ENCODE peak calls at places on chromosomes 4 and X, in four cellular contexts. One of them, this sample, is unnamed.

GRCh38 chrX:153864561-153865320 is 21.2 kb downstream of the L1CAM start:
- DNase-seq in cardiac muscle cell: no peak
- DNase-seq in PC-9: no peak
- DNase-seq in transverse colon: no peak
- DNase-seq in this sample: no peak

GRCh38 chr4:140136509-140136908 is 17.5 kb downstream of the MAML3 start:
- DNase-seq in cardiac muscle cell: peak; percentile 14
- DNase-seq in PC-9: no peak
- DNase-seq in transverse colon: no peak
- DNase-seq in this sample: no peak

GRCh38 chr4:41212221-41213203 is 1.8 kb downstream of the APBB2 start:
- DNase-seq in transverse colon: peak; percentile 56
- DNase-seq in PC-9: peak; percentile 51
- DNase-seq in cardiac muscle cell: peak; percentile 85
- DNase-seq in this sample: peak; percentile 70

GRCh38 chr4:2363951-2364653 is 54.3 kb downstream of the ZFYVE28 start:
- DNase-seq in transverse colon: no peak
- DNase-seq in PC-9: no peak
- DNase-seq in cardiac muscle cell: no peak
- DNase-seq in this sample: no peak

GRCh38 chrX:56800307-56800706 is 71.3 kb downstream of the NBDY start:
- DNase-seq in cardiac muscle cell: no peak
- DNase-seq in PC-9: no peak
- DNase-seq in transverse colon: peak; percentile 3
- DNase-seq in this sample: no peak

GRCh38 chr4:19130836-19131235 is 1109.3 kb upstream of the LCORL start:
- DNase-seq in cardiac muscle cell: peak; percentile 7
- DNase-seq in PC-9: no peak
- DNase-seq in transverse colon: no peak
- DNase-seq in this sample: no peak

GRCh38 chr4:23855912-23856605 is 33.8 kb downstream of the PPARGC1A start:
- DNase-seq in PC-9: no peak
- DNase-seq in cardiac muscle cell: peak; percentile 26
- DNase-seq in transverse colon: no peak
- DNase-seq in this sample: no peak

GRCh38 chr4:20652226-20652836 is 47.9 kb upstream of the PACRGL start:
- DNase-seq in cardiac muscle cell: no peak
- DNase-seq in PC-9: no peak
- DNase-seq in transverse colon: no peak
- DNase-seq in this sample: no peak

GRCh38 chr4:137367608-137368007 is 164.7 kb downstream of the PCDH18 start:
- DNase-seq in cardiac muscle cell: peak; percentile 78
- DNase-seq in PC-9: no peak
- DNase-seq in transverse colon: no peak
- DNase-seq in this sample: no peak

GRCh38 chr4:74370912-74371311 is 6.0 kb downstream of the EREG start:
- DNase-seq in PC-9: no peak
- DNase-seq in cardiac muscle cell: peak; percentile 81
- DNase-seq in transverse colon: peak; percentile 42
- DNase-seq in this sample: peak; percentile 69

DNA sequence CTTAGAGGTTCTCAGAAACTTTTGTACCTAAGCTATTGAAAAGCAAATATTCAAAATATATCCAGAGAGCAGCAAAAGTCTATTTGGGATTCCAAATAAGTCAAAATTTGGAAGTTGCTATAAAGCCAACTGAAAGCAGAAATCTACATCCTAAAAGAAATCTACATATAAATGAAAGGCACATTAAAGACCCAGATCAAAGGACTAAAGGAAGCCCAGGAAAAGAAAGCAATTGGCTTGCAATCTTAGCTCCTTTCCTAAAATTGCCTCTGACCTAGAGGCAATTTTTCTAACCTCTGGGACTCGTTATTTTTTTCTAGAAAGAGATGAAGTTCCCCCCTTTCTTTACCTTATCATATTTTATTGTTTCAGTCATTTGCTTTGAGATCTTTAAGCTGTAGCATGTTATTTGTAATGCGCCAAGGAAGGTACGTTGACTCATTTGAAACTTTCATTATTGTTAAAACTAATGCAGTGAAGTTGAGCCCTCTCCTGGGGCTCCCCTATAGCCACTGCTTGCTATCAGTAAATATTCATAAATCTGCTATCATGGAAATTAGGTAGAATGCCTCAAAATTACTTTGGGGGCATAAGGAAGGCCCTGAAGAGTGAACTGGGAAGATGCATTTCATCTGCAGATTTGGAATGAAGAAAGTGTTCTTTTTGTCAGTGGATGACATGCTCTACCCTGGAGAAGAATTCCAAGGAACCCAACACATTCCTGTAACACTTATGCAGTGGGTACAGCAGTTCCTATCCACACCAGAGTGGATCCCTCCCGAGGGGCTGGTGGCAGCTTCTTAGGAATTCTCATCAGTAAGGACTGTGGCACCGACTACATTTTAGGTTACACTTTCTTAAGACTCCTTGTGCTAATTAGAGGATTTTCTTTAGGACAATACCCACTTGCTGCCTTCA is 177.8 kb upstream of the IGFBP7 start:
- DNase-seq in PC-9: no peak
- DNase-seq in cardiac muscle cell: no peak
- DNase-seq in transverse colon: no peak
- DNase-seq in this sample: no peak
- H3K27ac ChIP-seq in PC-9: no peak overlapping the region
- H3K27ac ChIP-seq in cardiac muscle cell: no peak overlapping the region
- H3K27ac ChIP-seq in transverse colon: no peak overlapping the region
- H3K27ac ChIP-seq in this sample: no peak overlapping the region

GRCh38 chrX:1134976-1135375 is 77.5 kb downstream of the CRLF2 start:
- DNase-seq in PC-9: no peak
- DNase-seq in transverse colon: no peak
- DNase-seq in cardiac muscle cell: no peak
- DNase-seq in this sample: no peak

GRCh38 chrX:1140236-1140681 is 72.2 kb downstream of the CRLF2 start:
- DNase-seq in cardiac muscle cell: no peak
- DNase-seq in transverse colon: no peak
- DNase-seq in PC-9: no peak
- DNase-seq in this sample: no peak

GRCh38 chrX:1139101-1139500 is 73.3 kb downstream of the CRLF2 start:
- DNase-seq in cardiac muscle cell: no peak
- DNase-seq in PC-9: no peak
- DNase-seq in transverse colon: no peak
- DNase-seq in this sample: no peak

GRCh38 chrX:1137531-1137930 is 74.9 kb downstream of the CRLF2 start:
- DNase-seq in transverse colon: no peak
- DNase-seq in PC-9: no peak
- DNase-seq in cardiac muscle cell: no peak
- DNase-seq in this sample: no peak

GRCh38 chrX:1138476-1138875 is 74.0 kb downstream of the CRLF2 start:
- DNase-seq in transverse colon: no peak
- DNase-seq in cardiac muscle cell: no peak
- DNase-seq in PC-9: no peak
- DNase-seq in this sample: no peak
- H3K27me3 ChIP-seq in transverse colon: no peaks in the 10 kb centered on the region
- H3K27me3 ChIP-seq in cardiac muscle cell: no peaks in the 10 kb centered on the region
- H3K27me3 ChIP-seq in PC-9: peaks cover 61% of the 10 kb centered on the region
- H3K27me3 ChIP-seq in this sample: no peaks in the 10 kb centered on the region

DNA sequence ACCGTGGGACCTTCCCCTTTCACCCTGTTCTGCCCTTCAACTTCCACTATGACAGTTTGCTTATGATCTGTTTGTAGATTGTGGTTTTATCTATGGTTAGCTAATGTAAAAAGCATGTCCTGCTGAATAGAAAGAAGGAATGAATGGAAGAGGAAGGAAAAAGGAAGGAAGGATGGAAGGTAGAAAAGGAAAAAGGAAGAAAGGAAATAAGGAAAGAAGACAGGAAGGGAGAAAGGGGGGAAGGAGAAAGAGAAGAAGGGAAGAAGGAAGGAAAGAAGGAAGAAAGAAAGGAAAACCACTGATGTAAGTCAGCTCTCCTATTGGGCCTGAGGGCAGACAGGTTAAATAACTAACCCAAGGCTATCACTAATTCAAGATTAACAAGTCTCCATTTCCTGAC is 319.1 kb upstream of the KLF3 start:
- DNase-seq in transverse colon: no peak
- DNase-seq in cardiac muscle cell: no peak
- DNase-seq in PC-9: no peak
- DNase-seq in this sample: no peak
- H3K27ac ChIP-seq in transverse colon: no peak overlapping the region
- H3K27ac ChIP-seq in cardiac muscle cell: no peak overlapping the region
- H3K27ac ChIP-seq in PC-9: no peak overlapping the region
- H3K27ac ChIP-seq in this sample: no peak overlapping the region

GRCh38 chr4:7498406-7499200 is 63.9 kb upstream of the PSAPL1 start:
- DNase-seq in cardiac muscle cell: no peak
- DNase-seq in transverse colon: no peak
- DNase-seq in PC-9: no peak
- DNase-seq in this sample: no peak
- H3K27me3 ChIP-seq in cardiac muscle cell: no peaks in the 10 kb centered on the region
- H3K27me3 ChIP-seq in transverse colon: no peaks in the 10 kb centered on the region
- H3K27me3 ChIP-seq in PC-9: no peaks in the 10 kb centered on the region
- H3K27me3 ChIP-seq in this sample: no peaks in the 10 kb centered on the region

GRCh38 chr4:77619408-77619807 is 13.8 kb downstream of the CXCL13 start:
- DNase-seq in cardiac muscle cell: peak; percentile 21
- DNase-seq in transverse colon: no peak
- DNase-seq in PC-9: peak; percentile 10
- DNase-seq in this sample: no peak
- H3K27ac ChIP-seq in cardiac muscle cell: no peak overlapping the region
- H3K27ac ChIP-seq in transverse colon: no peak overlapping the region
- H3K27ac ChIP-seq in PC-9: no peak overlapping the region
- H3K27ac ChIP-seq in this sample: no peak overlapping the region

DNA sequence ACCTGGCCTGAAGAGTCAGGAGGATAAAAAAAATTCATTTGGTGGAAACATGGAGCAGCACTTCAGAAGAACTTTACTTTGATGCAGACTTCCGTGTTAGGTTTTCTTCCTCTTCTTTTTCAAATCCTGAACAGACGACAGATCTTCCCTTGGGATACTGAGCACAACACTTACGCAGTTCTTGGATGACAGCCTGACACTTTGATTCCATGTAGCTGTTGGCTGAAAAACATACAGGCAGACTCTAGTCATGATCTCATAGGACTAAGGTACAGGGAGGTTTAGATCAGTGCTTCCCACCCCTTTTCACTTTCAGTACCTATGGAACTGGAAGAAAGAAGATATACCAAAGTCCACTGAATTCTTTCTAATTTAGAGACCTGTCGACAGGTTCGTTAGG is 9.2 kb downstream of the CMC4 start:
- DNase-seq in transverse colon: no peak
- DNase-seq in cardiac muscle cell: no peak
- DNase-seq in PC-9: no peak
- DNase-seq in this sample: no peak
- H3K27me3 ChIP-seq in transverse colon: no peaks in the 10 kb centered on the region
- H3K27me3 ChIP-seq in cardiac muscle cell: no peaks in the 10 kb centered on the region
- H3K27me3 ChIP-seq in PC-9: no peaks in the 10 kb centered on the region
- H3K27me3 ChIP-seq in this sample: no peaks in the 10 kb centered on the region

GRCh38 chrX:119040432-119040831 is 32.4 kb upstream of the CT47C1 start:
- DNase-seq in cardiac muscle cell: no peak
- DNase-seq in transverse colon: no peak
- DNase-seq in PC-9: no peak
- DNase-seq in this sample: no peak

GRCh38 chrX:119036369-119037029 is 36.3 kb upstream of the CT47C1 start:
- DNase-seq in PC-9: peak; percentile 49
- DNase-seq in cardiac muscle cell: no peak
- DNase-seq in transverse colon: no peak
- DNase-seq in this sample: no peak

GRCh38 chrX:119042996-119043395 is 29.8 kb upstream of the CT47C1 start:
- DNase-seq in cardiac muscle cell: no peak
- DNase-seq in PC-9: no peak
- DNase-seq in transverse colon: peak; percentile 9
- DNase-seq in this sample: peak; percentile 75

GRCh38 chrX:119042040-119042439 is 30.8 kb upstream of the CT47C1 start:
- DNase-seq in cardiac muscle cell: no peak
- DNase-seq in PC-9: no peak
- DNase-seq in transverse colon: no peak
- DNase-seq in this sample: no peak

DNA sequence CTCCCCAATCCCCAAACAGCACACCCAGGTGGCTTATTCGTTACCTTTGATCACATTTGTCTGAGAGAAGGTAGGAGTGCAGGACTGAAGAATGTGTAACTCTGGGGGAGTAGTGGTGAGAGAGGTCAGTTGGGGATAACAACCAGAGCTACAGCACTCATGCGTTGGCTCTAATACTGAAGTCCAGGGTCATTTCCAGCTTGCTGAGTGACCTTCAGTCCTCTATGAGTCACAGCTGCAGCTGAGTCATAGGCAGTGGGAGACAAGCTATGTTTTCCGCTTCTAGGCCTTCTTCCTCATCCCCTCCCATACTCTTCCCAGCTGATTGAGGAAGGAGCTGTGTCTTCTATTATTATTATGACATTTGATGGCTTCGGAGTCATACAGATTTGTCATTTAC is 31.6 kb upstream of the CT47C1 start:
- DNase-seq in PC-9: peak; percentile 63
- DNase-seq in cardiac muscle cell: peak; percentile 85
- DNase-seq in transverse colon: peak; percentile 55
- DNase-seq in this sample: peak; percentile 87
- H3K27ac ChIP-seq in PC-9: peak overlapping the region; percentile 33
- H3K27ac ChIP-seq in cardiac muscle cell: no peak overlapping the region
- H3K27ac ChIP-seq in transverse colon: no peak overlapping the region
- H3K27ac ChIP-seq in this sample: peak overlapping the region; percentile 73

DNA sequence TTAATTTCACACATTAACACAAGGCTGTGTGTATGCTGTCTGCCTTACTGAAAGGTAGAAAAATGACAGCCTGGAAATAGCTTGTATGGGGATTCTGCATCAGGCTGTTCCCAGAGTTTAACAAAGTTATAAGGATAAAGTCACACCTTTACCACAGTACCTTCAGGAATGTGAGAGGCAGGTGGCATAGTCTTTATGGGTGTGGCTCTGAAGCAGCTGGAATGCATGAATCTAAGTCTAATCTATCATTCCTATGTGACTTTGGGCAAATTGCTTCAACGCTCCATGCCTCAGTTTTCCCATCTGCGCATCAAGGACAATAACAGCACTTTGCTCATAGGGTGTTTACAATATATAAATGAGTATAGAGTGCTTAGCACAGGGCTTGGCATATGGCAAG is 84.2 kb upstream of the EGFL6 start:
- DNase-seq in cardiac muscle cell: no peak
- DNase-seq in transverse colon: peak; percentile 22
- DNase-seq in PC-9: peak; percentile 35
- DNase-seq in this sample: peak; percentile 54
- H3K27me3 ChIP-seq in cardiac muscle cell: no peaks in the 10 kb centered on the region
- H3K27me3 ChIP-seq in transverse colon: no peaks in the 10 kb centered on the region
- H3K27me3 ChIP-seq in PC-9: no peaks in the 10 kb centered on the region
- H3K27me3 ChIP-seq in this sample: no peaks in the 10 kb centered on the region

This sample was measured in small intestine.